ENCODE peak calls at places on chromosomes 11 and 22, in four cellular contexts. M is epithelial cell of esophagus, S is mucosa of descending colon, Y is foreskin fibroblast. F is an unnamed sample.

GRCh38 chr22:19497245-19497644 is 17.5 kb downstream of the CDC45 start:
- DNase-seq in Y (peak), S (no peak), M (peak), F (no peak)

GRCh38 chr11:31801298-31801702 is 9.8 kb downstream of the PAX6 start:
- DNase-seq in Y (no peak), M (no peak), S (no peak), F (no peak)

GRCh38 chr11:132058211-132058772 is 687.9 kb downstream of the NTM start:
- DNase-seq in M (peak), S (no peak), Y (peak), F (no peak)

GRCh38 chr22:47370448-47371262 is 608.2 kb downstream of the TBC1D22A start:
- DNase-seq in M (no peak), S (no peak), Y (no peak), F (no peak)

GRCh38 chr22:40874016-40874415 is 12.1 kb upstream of the DNAJB7 start:
- DNase-seq in Y (no peak), M (no peak), S (no peak), F (no peak)

GRCh38 chr11:70020336-70021214 is 57.5 kb upstream of the ANO1 start:
- DNase-seq in S (no peak), Y (peak), M (no peak), F (no peak)

GRCh38 chr11:76388408-76388807 is 7.3 kb downstream of the GVQW3 start:
- DNase-seq in M (no peak), Y (no peak), S (no peak), F (no peak)

GRCh38 chr11:6505577-6506240 is 8.6 kb downstream of the DNHD1 start:
- DNase-seq in Y (peak), S (no peak), M (peak), F (peak)

GRCh38 chr22:43733138-43733537 is 79.0 kb downstream of the EFCAB6 start:
- DNase-seq in S (no peak), Y (no peak), M (no peak), F (no peak)

GRCh38 chr22:49321477-49322055 is 506.1 kb downstream of the BRD1 start:
- DNase-seq in Y (no peak), S (no peak), M (no peak), F (no peak)

GRCh38 chr11:80320765-80321164 is 879.9 kb upstream of the TENM4 start:
- DNase-seq in M (peak), S (no peak), Y (no peak), F (no peak)

GRCh38 chr22:26756675-26757293 is 99.4 kb downstream of the MIAT start:
- DNase-seq in Y (peak), S (peak), M (peak), F (peak)

GRCh38 chr11:68812526-68812925 is 29.2 kb downstream of the CPT1A start:
- DNase-seq in S (peak), Y (no peak), M (no peak), F (no peak)

GRCh38 chr11:115920087-115920461 is 415.9 kb upstream of the CADM1 start:
- DNase-seq in S (no peak), Y (no peak), M (no peak), F (no peak)

GRCh38 chr22:31289335-31289734 is 3.0 kb downstream of the PIK3IP1 start:
- DNase-seq in S (peak), Y (no peak), M (no peak), F (no peak)

GRCh38 chr11:108786281-108786990 is 121.6 kb downstream of the DDX10 start:
- DNase-seq in S (no peak), Y (no peak), M (peak), F (no peak)

GRCh38 chr11:6693342-6694228 is 10.4 kb upstream of the MRPL17 start:
- DNase-seq in S (no peak), Y (peak), M (peak), F (peak)

GRCh38 chr22:45742866-45743450 is 71.3 kb downstream of the ATXN10 start:
- DNase-seq in M (peak), S (no peak), Y (peak), F (no peak)

GRCh38 chr11:66861774-66862558 is 5.1 kb downstream of the LRFN4 start:
- DNase-seq in M (no peak), Y (no peak), S (peak), F (no peak)

GRCh38 chr11:108670381-108670930 is 5.6 kb downstream of the DDX10 start:
- DNase-seq in M (no peak), S (no peak), Y (peak), F (no peak)

GRCh38 chr11:109641549-109641948 is 219.6 kb downstream of the C11orf87 start:
- DNase-seq in M (peak), S (no peak), Y (peak), F (no peak)

GRCh38 chr11:75267171-75267970 is 26.8 kb downstream of the TPBGL start:
- DNase-seq in Y (no peak), S (no peak), M (no peak), F (no peak)

DNA sequence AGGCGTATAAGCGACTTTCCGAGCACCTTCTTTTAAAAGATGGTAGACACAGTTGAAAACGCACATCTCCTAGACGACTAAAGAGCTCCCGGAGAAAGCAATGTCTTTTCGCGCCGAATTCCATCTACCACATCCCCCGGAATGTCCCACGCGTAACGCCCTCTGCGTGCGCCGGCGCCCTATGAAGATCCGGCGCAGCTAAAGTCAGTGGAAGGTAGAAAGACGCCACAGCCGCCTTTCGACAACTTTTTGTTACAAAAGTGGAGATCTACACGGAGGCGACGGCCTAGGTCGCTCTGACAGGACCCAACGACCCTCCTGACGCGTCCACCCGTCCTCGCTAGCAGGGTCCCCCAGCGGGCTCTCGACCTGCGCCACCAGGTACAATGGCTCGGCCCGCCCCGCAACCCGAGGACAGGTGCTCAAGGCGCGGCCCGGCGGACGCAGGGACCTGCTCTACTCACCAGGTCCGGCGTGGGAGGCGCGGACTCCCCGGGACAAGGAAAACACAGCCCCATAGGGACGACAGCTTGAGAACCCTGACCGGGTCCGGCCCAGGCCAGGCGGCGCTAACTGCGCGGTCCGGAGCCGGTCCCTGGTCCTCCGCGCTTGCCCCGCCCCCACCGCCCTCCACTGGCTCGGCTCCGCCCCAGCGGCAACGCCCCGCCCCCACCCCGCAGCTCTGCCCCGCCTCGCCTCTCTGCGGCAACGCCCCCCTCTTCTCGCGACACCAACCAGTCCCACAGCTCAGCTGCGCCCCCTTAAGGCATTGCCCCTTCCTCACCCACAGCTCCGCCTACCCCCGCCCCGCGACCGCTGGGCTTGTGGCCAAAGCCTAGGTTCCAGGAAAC is at the start of gene SVIP:
- DNase-seq in M (peak), Y (peak), S (peak), F (peak)
- TF ChIP-seq CTCF in M (peak), Y (peak), S (peak), F (peak)

GRCh38 chr11:2178906-2179494 is 7.4 kb upstream of the TH start:
- DNase-seq in Y (peak), M (peak), S (no peak), F (no peak)

GRCh38 chr11:2179516-2179915 is 7.9 kb upstream of the TH start:
- DNase-seq in Y (no peak), M (no peak), S (no peak), F (no peak)

GRCh38 chr11:2180347-2180746 is 8.7 kb upstream of the TH start:
- DNase-seq in S (no peak), Y (no peak), M (no peak), F (no peak)

GRCh38 chr11:2182075-2182474 is 10.5 kb upstream of the TH start:
- DNase-seq in M (no peak), S (no peak), Y (no peak), F (no peak)

DNA sequence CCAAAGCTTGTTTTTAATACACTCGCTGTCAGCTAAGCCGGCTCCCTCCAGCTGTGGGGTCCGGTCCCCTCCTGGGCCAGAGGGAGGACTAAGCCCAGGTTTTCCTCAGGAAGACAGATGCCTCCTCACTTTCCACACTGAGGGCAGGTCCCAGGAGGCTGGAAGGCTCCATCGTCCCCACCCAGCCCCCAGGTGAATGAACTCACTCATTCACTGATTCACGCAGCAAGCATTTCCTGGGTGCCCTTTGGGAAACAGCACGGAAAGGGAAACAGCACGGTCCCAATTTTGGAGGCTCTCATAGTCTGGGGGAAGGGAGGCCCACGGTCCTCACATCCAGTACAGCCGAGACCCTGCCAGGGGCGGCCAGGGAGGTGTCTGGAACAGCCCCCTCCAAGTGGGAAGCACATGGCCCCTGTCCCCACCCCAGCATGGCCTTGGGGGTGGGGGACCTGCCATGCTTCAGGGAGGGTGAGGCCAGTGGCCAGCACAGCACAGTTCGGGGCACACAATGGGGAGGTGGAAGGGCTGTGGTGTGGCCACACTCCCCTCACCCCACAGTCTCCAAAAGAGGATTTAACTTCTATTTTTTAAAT is 9.3 kb upstream of the TH start:
- DNase-seq in S (no peak), M (peak), Y (no peak), F (no peak)
- H3K4me3 ChIP-seq in S (no peak), M (no peak), Y (no peak), F (no peak)

DNA sequence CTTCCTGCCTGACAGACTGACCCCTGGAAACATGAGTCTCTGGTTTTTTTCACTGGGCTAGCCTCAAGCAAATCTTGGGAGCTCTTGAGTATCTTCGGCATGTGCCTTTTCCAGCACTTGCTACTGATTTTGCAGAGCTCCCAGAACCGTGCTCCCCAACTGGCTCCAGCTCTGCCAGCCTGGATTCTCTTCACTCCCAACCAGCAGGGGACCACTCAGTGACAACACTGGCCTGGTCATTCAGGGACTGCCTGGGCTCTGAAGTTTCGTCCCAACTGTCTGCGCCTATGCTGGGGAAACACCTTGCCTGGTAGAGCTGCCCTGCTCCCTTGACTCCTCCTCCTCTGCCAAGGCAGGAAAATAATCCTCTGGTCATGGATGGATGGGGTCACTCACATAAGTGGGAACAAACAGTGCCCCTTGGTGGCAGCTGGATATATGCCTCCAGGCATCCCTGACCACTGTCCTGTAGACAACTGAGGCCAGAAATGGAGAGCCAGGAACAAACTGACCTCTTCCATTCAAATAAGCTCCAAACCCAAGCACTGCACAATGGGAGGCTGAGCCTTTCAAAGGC is 30.2 kb downstream of the POLDIP3 start:
- DNase-seq in M (no peak), S (no peak), Y (no peak), F (no peak)
- TF ChIP-seq CTCF in M (no peak), S (no peak), Y (no peak), F (no peak)

GRCh38 chr11:14356342-14356741 is 2.6 kb downstream of the RRAS2 start:
- DNase-seq in Y (no peak), M (no peak), S (no peak), F (no peak)
- H3K4me3 ChIP-seq in Y (no peak), M (no peak), S (no peak), F (no peak)

GRCh38 chr11:85941380-85941973 is 86.3 kb downstream of the CCDC83 start:
- DNase-seq in Y (peak), M (peak), S (no peak), F (peak)
- TF ChIP-seq CTCF in Y (peak), M (peak), S (no peak), F (peak)

GRCh38 chr11:10288316-10288715 is 5.7 kb downstream of the SBF2 start:
- DNase-seq in Y (no peak), S (no peak), M (no peak), F (no peak)
- H3K4me3 ChIP-seq in Y (no peak), S (no peak), M (no peak), F (no peak)

DNA sequence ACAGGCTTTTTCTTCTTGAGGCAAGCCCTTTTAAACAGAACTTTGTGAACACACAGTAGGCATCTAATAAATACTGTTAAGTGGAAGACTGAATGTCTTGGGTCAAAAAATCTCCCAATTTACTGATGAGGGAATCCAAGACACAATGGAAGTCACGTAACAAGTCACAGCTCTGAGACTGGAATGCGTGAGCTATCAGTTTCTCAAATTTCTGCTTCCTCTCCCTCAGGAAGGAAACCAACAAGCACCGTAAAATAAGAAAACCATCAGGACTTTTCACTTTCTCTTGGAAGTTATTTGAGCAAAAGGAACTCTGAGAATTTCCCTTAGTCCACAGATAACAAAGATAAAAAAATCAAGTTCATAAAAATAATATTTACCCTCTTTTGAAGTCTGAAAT is 50.1 kb upstream of the CCDC89 start:
- DNase-seq in S (no peak), M (no peak), Y (no peak), F (no peak)
- TF ChIP-seq CTCF in S (no peak), M (no peak), Y (no peak), F (no peak)

GRCh38 chr11:134482865-134483264 is 70.8 kb upstream of the B3GAT1 start:
- DNase-seq in Y (no peak), S (no peak), M (no peak), F (no peak)
- H3K4me3 ChIP-seq in Y (no peak), S (no peak), M (no peak), F (no peak)

GRCh38 chr11:61883327-61883726 is 8.0 kb downstream of the FADS3 start:
- DNase-seq in S (no peak), M (no peak), Y (peak), F (no peak)
- TF ChIP-seq CTCF in S (no peak), M (no peak), Y (no peak), F (no peak)

F was measured in tibial nerve.